ENCODE peak calls at places on chromosome 18, in four cellular contexts. U, K, W and J are unnamed samples.

GRCh38 chr18:59049726-59050660 is 89.7 kb upstream of the SEC11C start:
- DNase-seq in W (no peak), K (no peak), U (no peak), J (no peak)

GRCh38 chr18:45802814-45803492 is 22.5 kb upstream of the SIGLEC15 start:
- DNase-seq in U (peak), K (no peak), W (no peak), J (no peak)

GRCh38 chr18:75116809-75117208 is 92.1 kb downstream of the PTGR3 start:
- DNase-seq in U (no peak), K (no peak), W (no peak), J (no peak)

GRCh38 chr18:29250843-29251242 is 1073.9 kb upstream of the CDH2 start:
- DNase-seq in W (no peak), U (no peak), K (no peak), J (no peak)

GRCh38 chr18:9091066-9091476 is 11.4 kb upstream of the NDUFV2 start:
- DNase-seq in K (no peak), U (no peak), W (peak), J (no peak)

GRCh38 chr18:67135981-67136380 is 380.5 kb downstream of the DSEL start:
- DNase-seq in K (no peak), W (no peak), U (no peak), J (no peak)

GRCh38 chr18:62999392-62999791 is 284.1 kb downstream of the PHLPP1 start:
- DNase-seq in W (no peak), U (no peak), K (no peak), J (peak)

GRCh38 chr18:48342125-48342524 is 67.1 kb downstream of the ZBTB7C start:
- DNase-seq in U (no peak), K (no peak), W (no peak), J (peak)

GRCh38 chr18:9519431-9519830 is 44.1 kb downstream of the RALBP1 start:
- DNase-seq in W (no peak), K (no peak), U (no peak), J (no peak)

GRCh38 chr18:7856733-7857132 is 289.6 kb downstream of the PTPRM start:
- DNase-seq in W (no peak), K (no peak), U (no peak), J (peak)

GRCh38 chr18:47716632-47717185 is 213.8 kb downstream of the SMAD2 start:
- DNase-seq in W (no peak), U (no peak), K (no peak), J (no peak)

GRCh38 chr18:26686532-26686931 is 138.2 kb upstream of the KCTD1 start:
- DNase-seq in W (no peak), U (no peak), K (no peak), J (no peak)

GRCh38 chr18:57220485-57220884 is 73.6 kb downstream of the BOD1L2 start:
- DNase-seq in W (no peak), K (no peak), U (no peak), J (no peak)

GRCh38 chr18:7177131-7177744 is 53.7 kb upstream of the LRRC30 start:
- DNase-seq in K (peak), W (no peak), U (no peak), J (peak)